ENCODE peak calls at places on chromosomes 6 and 20, in nine cellular contexts. R, J, X, P, E, K, G, N and V are unnamed samples.

GRCh38 chr6:624979-625378 is 31.9 kb downstream of the HUS1B start:
- DNase-seq in P (peak; percentile 51), J (peak; percentile 66), E (peak; percentile 19), N (no peak), G (no peak), K (no peak), R (peak; percentile 18), X (peak; percentile 17), V (no peak)

GRCh38 chr6:53718597-53719460 is 53.3 kb upstream of the KLHL31 start:
- DNase-seq in N (peak; percentile 41), J (peak; percentile 62), K (no peak), R (no peak), G (no peak), P (peak; percentile 75), E (peak; percentile 63), X (peak; percentile 45), V (peak; percentile 70)

GRCh38 chr6:88992741-88993557 is 29.5 kb upstream of the RNGTT start:
- DNase-seq in G (no peak), X (no peak), P (no peak), J (no peak), R (no peak), E (no peak), N (no peak), K (no peak), V (no peak)

GRCh38 chr6:116073765-116074450 is 13.2 kb upstream of the FRK start:
- DNase-seq in K (no peak), R (peak; percentile 40), G (no peak), X (no peak), J (peak; percentile 63), P (peak; percentile 87), N (no peak), E (peak; percentile 67), V (no peak)

GRCh38 chr6:84220809-84221409 is 6.5 kb downstream of the CEP162 start:
- DNase-seq in X (peak; percentile 7), K (no peak), J (peak; percentile 32), N (no peak), G (no peak), E (no peak), P (peak; percentile 36), R (no peak), V (no peak)

GRCh38 chr6:27684264-27685211 is 211.6 kb upstream of the ZNF184 start:
- DNase-seq in X (peak; percentile 64), N (peak; percentile 79), G (peak; percentile 53), J (peak; percentile 96), K (no peak), R (no peak), E (peak; percentile 92), P (peak; percentile 76), V (peak; percentile 90)

GRCh38 chr6:166619912-166620311 is 7.1 kb downstream of the RPS6KA2 start:
- DNase-seq in N (no peak), J (peak; percentile 95), X (peak; percentile 47), R (peak; percentile 98), K (no peak), P (peak; percentile 98), E (peak; percentile 99), G (no peak), V (peak; percentile 60)

GRCh38 chr6:42748241-42748898 is 2.5 kb upstream of the TBCC start:
- DNase-seq in R (no peak), P (no peak), N (no peak), G (no peak), K (no peak), J (no peak), X (no peak), E (no peak), V (no peak)

GRCh38 chr6:122839477-122839876 is 50.4 kb downstream of the SMPDL3A start:
- DNase-seq in J (peak; percentile 52), E (peak; percentile 31), P (peak; percentile 50), X (peak; percentile 62), K (no peak), R (no peak), N (peak; percentile 12), G (peak; percentile 53), V (peak; percentile 48)

GRCh38 chr20:24965065-24965919 is 16.2 kb downstream of the CST7 start:
- DNase-seq in P (no peak), N (no peak), K (no peak), X (no peak), E (no peak), R (no peak), J (no peak), G (peak; percentile 44), V (no peak)

GRCh38 chr6:119077643-119078448 is 618 bp downstream of the FAM184A start:
- DNase-seq in K (no peak), G (no peak), N (peak; percentile 26), P (no peak), X (peak; percentile 75), E (peak; percentile 11), J (no peak), R (no peak), V (peak; percentile 29)

GRCh38 chr20:5187122-5187521 is 60.3 kb downstream of the CDS2 start:
- DNase-seq in R (no peak), P (no peak), N (no peak), X (no peak), G (no peak), E (no peak), J (no peak), K (no peak), V (no peak)

GRCh38 chr6:161226005-161226964 is 47.6 kb downstream of the AGPAT4 start:
- DNase-seq in J (no peak), G (no peak), N (no peak), X (no peak), E (no peak), K (no peak), R (no peak), P (no peak), V (no peak)

GRCh38 chr6:161230339-161230738 is 43.5 kb downstream of the AGPAT4 start:
- DNase-seq in R (no peak), N (no peak), P (no peak), E (no peak), G (no peak), J (no peak), K (no peak), X (no peak), V (no peak)

GRCh38 chr6:161228096-161228495 is 45.8 kb downstream of the AGPAT4 start:
- DNase-seq in E (peak; percentile 52), J (no peak), P (no peak), G (no peak), K (no peak), N (no peak), X (no peak), R (no peak), V (no peak)

GRCh38 chr6:161227004-161227950 is 46.6 kb downstream of the AGPAT4 start:
- DNase-seq in E (peak; percentile 39), R (no peak), K (no peak), J (no peak), N (no peak), P (peak; percentile 76), G (no peak), X (no peak), V (no peak)

GRCh38 chr6:161228911-161229591 is 44.8 kb downstream of the AGPAT4 start:
- DNase-seq in P (peak; percentile 95), K (no peak), J (peak; percentile 93), G (peak; percentile 57), E (peak; percentile 92), N (no peak), R (peak; percentile 74), X (no peak), V (no peak)
- TF ChIP-seq CTCF in P (no peak), K (no peak), J (peak; percentile 7), G (no peak), E (no peak), N (no peak), R (peak; percentile 10), X (no peak), V (no peak)

GRCh38 chr6:35173068-35174042 is 32.2 kb upstream of the TCP11 start:
- DNase-seq in N (no peak), R (no peak), J (peak; percentile 58), X (no peak), P (no peak), G (no peak), K (no peak), E (no peak), V (peak; percentile 87)
- TF ChIP-seq CTCF in N (no peak), R (no peak), J (no peak), X (no peak), P (no peak), G (no peak), K (no peak), E (no peak), V (no peak)

GRCh38 chr20:63738687-63739128 is 868 bp upstream of the SLC2A4RG start:
- DNase-seq in E (peak; percentile 16), J (no peak), K (no peak), G (no peak), R (no peak), P (no peak), N (no peak), X (peak; percentile 78), V (no peak)
- TF ChIP-seq CTCF in E (no peak), J (no peak), K (no peak), G (no peak), R (no peak), P (no peak), N (no peak), X (no peak), V (no peak)

GRCh38 chr20:38965264-38965663 is 3.1 kb downstream of the DHX35 start:
- DNase-seq in P (no peak), J (no peak), X (no peak), N (no peak), K (no peak), R (no peak), G (no peak), E (no peak), V (no peak)

GRCh38 chr20:38961530-38962043 is 557 bp upstream of the DHX35 start:
- DNase-seq in R (no peak), J (no peak), K (no peak), X (no peak), E (no peak), N (no peak), P (no peak), G (no peak), V (no peak)

GRCh38 chr20:38963745-38964144 is 1.6 kb downstream of the DHX35 start:
- DNase-seq in N (no peak), J (no peak), E (no peak), R (no peak), P (no peak), K (no peak), X (no peak), G (no peak), V (no peak)

GRCh38 chr20:38962898-38963484 is 847 bp downstream of the DHX35 start:
- DNase-seq in P (no peak), R (no peak), J (no peak), N (no peak), G (no peak), K (no peak), E (no peak), X (no peak), V (no peak)

DNA sequence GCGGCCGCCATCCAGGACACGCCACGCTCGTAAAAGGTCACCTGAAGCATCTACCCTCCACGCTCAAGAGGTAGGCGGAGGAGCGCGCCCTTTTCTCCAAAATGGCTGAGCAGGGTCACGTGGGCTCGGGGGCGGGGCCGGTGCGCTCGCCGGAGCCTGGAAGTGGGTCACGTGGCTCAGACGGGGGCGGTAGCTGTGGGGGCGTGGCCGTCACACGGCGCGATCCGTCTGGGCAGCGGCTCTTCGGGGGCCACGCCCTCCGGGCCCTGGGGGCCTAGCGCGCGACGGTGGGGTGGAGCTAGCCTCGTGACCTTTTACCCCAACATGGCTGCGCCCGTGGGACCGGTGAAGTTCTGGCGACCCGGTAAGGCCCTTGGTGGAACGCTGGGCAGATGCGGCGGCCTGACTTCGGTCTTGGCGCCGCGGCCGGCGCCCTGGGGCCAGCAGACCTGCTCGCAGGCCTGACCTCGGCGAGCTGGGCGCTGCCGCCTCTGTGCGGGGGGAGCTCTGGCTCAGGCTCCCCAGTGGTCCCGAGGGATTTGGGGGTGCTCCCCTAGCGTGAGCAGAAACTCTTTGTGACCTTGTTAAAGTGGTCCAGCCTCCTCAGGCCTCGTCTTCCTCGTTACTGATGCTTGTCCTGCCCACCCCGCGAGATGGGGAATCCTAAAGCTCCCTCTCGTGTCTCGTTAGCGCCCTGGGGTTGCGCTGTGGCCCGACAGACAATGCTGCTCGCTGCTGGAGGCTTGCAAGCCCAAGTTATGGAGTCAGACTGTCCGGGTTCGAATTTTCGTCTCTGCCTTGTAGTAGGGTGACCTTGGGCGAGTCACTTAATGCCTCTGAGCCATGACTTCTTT is at the start of gene DHX35:
- DNase-seq in R (peak; percentile 73), K (peak; percentile 85), J (peak; percentile 93), N (peak; percentile 99), E (peak; percentile 91), G (peak; percentile 96), P (peak; percentile 94), X (peak; percentile 100), V (peak; percentile 99)
- TF ChIP-seq CTCF in R (peak; percentile 49), K (no peak), J (peak; percentile 53), N (peak; percentile 48), E (peak; percentile 46), G (no peak), P (peak; percentile 38), X (peak; percentile 42), V (peak; percentile 40)